ENCODE peak calls at places on chromosomes 1 and 21, in eight cellular contexts. P is amygdala; A is CD8-positive, alpha-beta memory T cell; R is T-cell; U is activated CD4-positive, alpha-beta T cell treated with anti-CD3 and anti-CD28 coated beads, Interleukin-2, amount 50 U/mL, for 24 hours; J is hepatic stellate cell; Z is stimulated activated CD8-positive, alpha-beta memory T cell treated with anti-CD3 and anti-CD28 coated beads, Interleukin-4, amount 100 ng/mL, for 24 hours; S is hepatocyte. K is an unnamed sample.

GRCh38 chr1:10932088-10932487 is 80.4 kb upstream of the TARDBP start:
- DNase-seq in U (no peak), R (no peak), P (no peak), Z (no peak), A (no peak), J (no peak), S (no peak), K (no peak)

GRCh38 chr1:156276966-156277381 is 5.7 kb downstream of the SMG5 start:
- DNase-seq in A (no peak), J (no peak), R (no peak), Z (no peak), P (no peak), S (peak; percentile 34), U (no peak), K (no peak)

GRCh38 chr1:212560933-212561460 is 47.6 kb upstream of the ATF3 start:
- DNase-seq in J (no peak), R (no peak), Z (no peak), S (no peak), P (no peak), U (no peak), A (no peak), K (no peak)

GRCh38 chr1:28936528-28936927 is 22.2 kb downstream of the EPB41 start:
- DNase-seq in P (no peak), A (no peak), U (no peak), J (no peak), Z (no peak), R (no peak), S (no peak), K (no peak)

GRCh38 chr1:8213136-8213535 is 104.8 kb upstream of the SLC45A1 start:
- DNase-seq in U (no peak), S (no peak), R (no peak), Z (no peak), P (no peak), J (no peak), A (no peak), K (no peak)

GRCh38 chr1:20725189-20726106 is 7.1 kb downstream of the SH2D5 start:
- DNase-seq in J (peak; percentile 59), S (no peak), R (no peak), P (no peak), A (no peak), U (no peak), Z (no peak), K (no peak)

GRCh38 chr1:25711555-25712298 is 88.3 kb upstream of the SELENON start:
- DNase-seq in R (peak; percentile 48), Z (peak; percentile 34), A (no peak), J (peak; percentile 55), U (no peak), P (no peak), S (no peak), K (no peak)

GRCh38 chr21:25369524-25370300 is 237.6 kb downstream of the MRPL39 start:
- DNase-seq in U (no peak), S (no peak), R (no peak), J (no peak), Z (no peak), P (no peak), A (no peak), K (no peak)

GRCh38 chr1:35947547-35947946 is 16.6 kb downstream of the AGO3 start:
- DNase-seq in U (no peak), Z (no peak), J (no peak), R (no peak), A (no peak), S (no peak), P (no peak), K (no peak)

GRCh38 chr1:211541715-211542477 is 37.1 kb downstream of the SLC30A1 start:
- DNase-seq in R (no peak), P (no peak), A (no peak), S (peak; percentile 54), J (no peak), U (no peak), Z (no peak), K (no peak)

GRCh38 chr1:64861611-64862010 is 104.7 kb downstream of the JAK1 start:
- DNase-seq in A (no peak), P (no peak), Z (no peak), R (no peak), J (peak; percentile 24), U (no peak), S (peak; percentile 63), K (no peak)

GRCh38 chr1:6002714-6003501 is 10.7 kb upstream of the NPHP4 start:
- DNase-seq in U (no peak), A (no peak), P (no peak), R (no peak), Z (no peak), S (no peak), J (no peak), K (no peak)

GRCh38 chr21:41727784-41728763 is 38.8 kb downstream of the RIPK4 start:
- DNase-seq in U (no peak), P (no peak), J (no peak), S (no peak), Z (no peak), A (no peak), R (no peak), K (no peak)

GRCh38 chr1:3889952-3890351 is 10.1 kb downstream of the C1orf174 start:
- DNase-seq in J (no peak), A (no peak), S (no peak), U (no peak), R (no peak), P (no peak), Z (no peak), K (no peak)

GRCh38 chr1:114025609-114026401 is 46.5 kb downstream of the OLFML3 start:
- DNase-seq in Z (no peak), S (no peak), R (no peak), U (no peak), A (no peak), J (no peak), P (no peak), K (no peak)

GRCh38 chr1:177780096-177780700 is 189.7 kb downstream of the SEC16B start:
- DNase-seq in R (no peak), P (no peak), S (peak; percentile 69), A (no peak), U (no peak), J (peak; percentile 19), Z (no peak), K (no peak)

GRCh38 chr1:16180291-16180824 is 24.5 kb upstream of the EPHA2 start:
- DNase-seq in S (peak; percentile 25), P (no peak), R (no peak), A (no peak), Z (no peak), U (no peak), J (peak; percentile 50), K (no peak)

GRCh38 chr1:173002891-173003582 is 47.7 kb downstream of the TNFSF18 start:
- DNase-seq in J (no peak), A (no peak), P (no peak), Z (no peak), R (no peak), U (no peak), S (no peak), K (no peak)

GRCh38 chr21:44867999-44868700 is 5.3 kb downstream of the PTTG1IP start:
- DNase-seq in R (peak; percentile 59), J (no peak), U (no peak), S (no peak), P (no peak), A (peak; percentile 57), Z (no peak), K (no peak)

GRCh38 chr1:46411601-46412341 is 17.7 kb downstream of the FAAH start:
- DNase-seq in U (no peak), R (no peak), A (no peak), J (no peak), S (no peak), Z (no peak), P (no peak), K (no peak)

GRCh38 chr1:53462213-53462612 is 3.0 kb downstream of the DMRTB1 start:
- DNase-seq in R (no peak), A (no peak), S (no peak), U (no peak), J (no peak), P (no peak), Z (no peak), K (no peak)

GRCh38 chr1:34924759-34925555 is 4.5 kb downstream of the DLGAP3 start:
- DNase-seq in Z (peak; percentile 37), P (no peak), S (peak; percentile 86), U (no peak), J (peak; percentile 88), R (peak; percentile 28), A (peak; percentile 13), K (no peak)

GRCh38 chr1:200520740-200521139 is 99.8 kb downstream of the KIF14 start:
- DNase-seq in Z (no peak), U (no peak), J (no peak), A (no peak), R (no peak), P (no peak), S (no peak), K (no peak)

GRCh38 chr1:14980801-14981200 is 172.7 kb upstream of the TMEM51 start:
- DNase-seq in S (no peak), R (no peak), Z (no peak), U (no peak), P (no peak), A (no peak), J (peak; percentile 77), K (no peak)

GRCh38 chr1:48470506-48470905 is 1.5 kb downstream of the SPATA6 start:
- DNase-seq in U (no peak), P (peak; percentile 31), Z (no peak), S (no peak), R (no peak), J (no peak), A (no peak), K (no peak)

GRCh38 chr1:101526813-101527212 is 290.0 kb downstream of the S1PR1 start:
- DNase-seq in R (no peak), A (no peak), Z (no peak), J (no peak), P (no peak), S (no peak), U (no peak), K (no peak)

GRCh38 chr1:197519741-197520334 is 251.8 kb downstream of the CRB1 start:
- DNase-seq in U (no peak), P (no peak), A (no peak), R (no peak), J (no peak), S (peak; percentile 6), Z (no peak), K (no peak)

GRCh38 chr1:152917794-152918193 is 9.4 kb downstream of the IVL start:
- DNase-seq in U (no peak), A (no peak), Z (no peak), J (no peak), R (no peak), S (no peak), P (no peak), K (no peak)

GRCh38 chr1:33097137-33097611 is 16.2 kb downstream of the AZIN2 start:
- DNase-seq in U (no peak), P (no peak), A (no peak), J (no peak), Z (no peak), S (no peak), R (no peak), K (no peak)